ENCODE peak calls at places on chromosome 7, in five cellular contexts. C is HCT116, K is GM12878, B is SK-N-SH, X is HepG2. D is an unnamed sample.

GRCh38 chr7:40964610-40965009 is 738.3 kb downstream of the INHBA start:
- DNase-seq in C (no peak), K (no peak), B (no peak), X (no peak), D (no peak)

GRCh38 chr7:94247970-94248369 is 146.7 kb upstream of the COL1A2 start:
- DNase-seq in C (no peak), K (no peak), B (no peak), X (no peak), D (no peak)

GRCh38 chr7:82051641-82052040 is 281.8 kb upstream of the HGF start:
- DNase-seq in C (no peak), K (no peak), B (peak), X (no peak), D (no peak)

GRCh38 chr7:150727381-150727780 is 9.8 kb upstream of the GIMAP5 start:
- DNase-seq in C (no peak), K (no peak), B (no peak), X (peak), D (no peak)

GRCh38 chr7:75995052-75995471 is 667 bp upstream of the TMEM120A start:
- DNase-seq in C (no peak), K (no peak), B (peak), X (no peak), D (no peak)

GRCh38 chr7:112334366-112334765 is 115.9 kb upstream of the IFRD1 start:
- DNase-seq in C (no peak), K (no peak), B (no peak), X (no peak), D (no peak)

GRCh38 chr7:66810716-66811115 is 70.2 kb downstream of the RABGEF1 start:
- DNase-seq in C (no peak), K (no peak), B (no peak), X (no peak), D (no peak)

GRCh38 chr7:26515462-26515861 is 223.8 kb downstream of the SNX10 start:
- DNase-seq in C (peak), K (no peak), B (peak), X (no peak), D (peak)

GRCh38 chr7:81801532-81801931 is 31.7 kb upstream of the HGF start:
- DNase-seq in C (no peak), K (no peak), B (no peak), X (no peak), D (no peak)

GRCh38 chr7:94055963-94056362 is 51.8 kb upstream of the BET1 start:
- DNase-seq in C (no peak), K (no peak), B (no peak), X (no peak), D (no peak)

GRCh38 chr7:40733578-40733977 is 598.8 kb downstream of the SUGCT start:
- DNase-seq in C (no peak), K (no peak), B (no peak), X (peak), D (no peak)

GRCh38 chr7:34036069-34036920 is 131.0 kb downstream of the BMPER start:
- DNase-seq in C (peak), K (no peak), B (no peak), X (peak), D (peak)

GRCh38 chr7:70693690-70694356 is 438.1 kb upstream of the GALNT17 start:
- DNase-seq in C (no peak), K (no peak), B (peak), X (no peak), D (peak)

GRCh38 chr7:151631968-151632749 is 112.5 kb upstream of the RHEB start:
- DNase-seq in C (no peak), K (peak), B (peak), X (peak), D (peak)

GRCh38 chr7:66921396-66921917 is 432 bp downstream of the TMEM248 start:
- DNase-seq in C (no peak), K (no peak), B (peak), X (no peak), D (peak)

GRCh38 chr7:119482671-119483070 is 790.3 kb upstream of the KCND2 start:
- DNase-seq in C (no peak), K (no peak), B (no peak), X (no peak), D (no peak)

GRCh38 chr7:3844545-3845151 is 543.6 kb downstream of the SDK1 start:
- DNase-seq in C (no peak), K (no peak), B (no peak), X (no peak), D (no peak)

GRCh38 chr7:101170617-101171441 is 5.5 kb upstream of the VGF start:
- DNase-seq in C (no peak), K (no peak), B (no peak), X (no peak), D (no peak)

GRCh38 chr7:156155988-156156733 is 343.9 kb upstream of the SHH start:
- DNase-seq in C (no peak), K (no peak), B (no peak), X (no peak), D (no peak)

GRCh38 chr7:55309040-55309991 is 55.8 kb upstream of the LANCL2 start:
- DNase-seq in C (no peak), K (peak), B (no peak), X (no peak), D (no peak)

GRCh38 chr7:18505870-18506460 is 10.4 kb downstream of the HDAC9 start:
- DNase-seq in C (no peak), K (no peak), B (no peak), X (no peak), D (no peak)

GRCh38 chr7:151755131-151755787 is 121.7 kb downstream of the PRKAG2 start:
- DNase-seq in C (no peak), K (no peak), B (no peak), X (no peak), D (no peak)

GRCh38 chr7:96685353-96685752 is 24.3 kb downstream of the SEM1 start:
- DNase-seq in C (no peak), K (no peak), B (no peak), X (no peak), D (no peak)

GRCh38 chr7:83821866-83822265 is 172.9 kb upstream of the SEMA3E start:
- DNase-seq in C (no peak), K (no peak), B (no peak), X (no peak), D (no peak)

GRCh38 chr7:107697246-107698044 is 36.8 kb downstream of the SLC26A4 start:
- DNase-seq in C (no peak), K (no peak), B (peak), X (no peak), D (no peak)

DNA sequence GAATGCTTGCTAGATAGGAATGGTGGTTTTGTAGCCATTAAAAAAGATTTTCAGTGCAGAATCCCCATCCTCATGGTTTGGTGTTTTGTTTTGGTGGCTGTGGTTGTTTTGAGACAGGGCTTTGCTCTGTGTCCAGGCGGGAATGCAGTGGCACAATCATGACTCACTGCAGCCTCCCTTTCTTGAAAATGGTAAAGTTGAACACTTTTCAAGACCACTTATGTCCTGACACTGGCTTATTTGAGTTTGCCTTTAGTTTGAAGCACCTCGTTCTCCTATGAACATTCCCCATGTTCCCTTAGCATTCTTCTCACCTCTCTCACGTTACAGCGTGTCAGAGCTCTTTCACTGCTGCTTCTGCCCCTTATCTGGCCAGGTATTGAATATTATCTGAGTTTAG is 140.1 kb downstream of the LRRC4 start:
- DNase-seq in C (no peak), K (no peak), B (no peak), X (no peak), D (no peak)
- TF ChIP-seq JUND in C (no peak), K (no peak), B (no peak), X (no peak), D (no peak)

GRCh38 chr7:21251166-21251806 is 176.6 kb upstream of the SP4 start:
- DNase-seq in C (no peak), K (no peak), B (no peak), X (peak), D (peak)
- TF ChIP-seq JUND in C (no peak), K (no peak), B (no peak), X (no peak), D (no peak)

DNA sequence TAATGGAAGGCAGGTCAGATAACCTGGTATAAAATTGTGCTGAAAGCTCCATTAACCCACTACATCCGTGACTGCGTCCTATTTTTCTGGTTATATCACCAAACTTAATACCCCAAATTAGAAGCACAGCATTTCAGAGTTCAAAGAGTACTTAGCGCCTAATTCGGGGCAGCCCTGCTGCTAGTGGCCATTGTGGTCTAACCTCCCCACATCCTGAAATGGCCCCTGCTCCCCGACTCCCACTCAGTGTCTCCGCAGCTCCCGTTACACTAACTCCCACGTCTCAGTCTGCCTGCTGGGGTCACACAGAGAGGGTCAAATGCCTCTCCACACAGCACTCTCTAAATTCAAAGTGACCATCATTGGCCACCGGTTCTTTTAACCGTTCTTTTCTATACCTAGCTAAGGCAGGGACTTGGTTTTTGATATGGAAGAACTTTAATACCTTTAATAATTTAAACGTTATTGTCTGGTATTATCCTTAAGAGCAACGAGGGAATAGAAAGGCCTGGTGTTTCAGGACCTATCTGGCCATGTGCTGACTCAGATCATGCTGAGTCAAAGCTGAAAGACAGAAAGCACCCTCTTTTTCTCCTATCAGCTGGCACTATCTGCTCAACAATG is 117.1 kb downstream of the KMT2E start:
- DNase-seq in C (no peak), K (peak), B (no peak), X (no peak), D (no peak)
- TF ChIP-seq JUND in C (no peak), K (no peak), B (no peak), X (no peak), D (no peak)

DNA sequence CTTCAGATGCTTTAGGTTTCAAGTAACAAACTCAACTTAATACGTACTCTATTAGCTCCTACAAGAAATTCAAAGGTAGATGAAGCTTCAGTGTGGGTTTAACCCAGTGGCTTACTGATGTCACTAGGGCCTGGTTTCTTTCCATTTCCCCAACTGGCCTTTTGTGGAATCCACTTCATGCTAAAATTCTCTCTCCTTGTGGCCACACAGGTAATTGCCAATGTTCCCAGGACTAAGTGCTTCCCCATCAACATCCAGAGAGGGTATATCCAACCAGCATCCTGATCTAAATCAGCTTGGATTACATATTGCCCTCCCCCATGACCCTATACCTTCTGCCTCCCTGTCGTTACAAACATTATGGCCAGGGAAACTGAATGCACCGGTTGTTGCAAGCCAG is 10.7 kb downstream of the FBXL13 start:
- DNase-seq in C (no peak), K (no peak), B (no peak), X (no peak), D (no peak)
- TF ChIP-seq JUND in C (no peak), K (no peak), B (no peak), X (no peak), D (no peak)

DNA sequence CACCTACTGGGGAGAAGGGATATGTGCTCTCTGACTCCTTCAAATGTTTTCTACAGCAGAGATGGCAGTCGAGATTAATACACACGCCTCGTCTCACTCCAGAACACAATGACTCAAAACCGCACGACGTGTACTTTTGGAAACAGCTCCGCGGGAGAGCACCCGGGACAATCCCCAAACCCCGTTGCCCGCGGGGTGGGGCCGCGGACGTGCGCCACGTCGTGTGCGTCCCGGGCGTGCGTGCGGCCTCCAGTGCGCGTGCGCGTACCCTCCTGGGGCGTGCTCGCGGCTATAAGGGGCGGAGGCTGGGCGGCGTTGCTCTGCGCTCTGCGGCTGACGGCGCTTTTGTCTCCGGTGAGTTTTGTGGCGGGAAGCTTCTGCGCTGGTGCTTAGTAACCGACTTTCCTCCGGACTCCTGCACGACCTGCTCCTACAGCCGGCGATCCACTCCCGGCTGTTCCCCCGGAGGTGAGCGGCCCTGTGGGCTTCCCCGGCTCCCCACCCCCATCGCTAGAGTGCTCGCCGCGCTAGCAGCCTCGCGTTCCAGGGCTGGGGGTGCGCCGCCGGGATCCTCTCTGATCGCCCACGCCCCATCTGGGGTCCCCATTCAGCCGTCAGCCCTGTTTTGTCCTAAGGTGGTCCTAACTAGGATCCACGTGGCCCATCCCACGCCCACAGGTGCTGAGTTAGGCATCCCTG is at the start of gene HILPDA:
- DNase-seq in C (peak), K (peak), B (peak), X (peak), D (peak)
- TF ChIP-seq JUND in C (no peak), K (peak), B (peak), X (no peak), D (no peak)

DNA sequence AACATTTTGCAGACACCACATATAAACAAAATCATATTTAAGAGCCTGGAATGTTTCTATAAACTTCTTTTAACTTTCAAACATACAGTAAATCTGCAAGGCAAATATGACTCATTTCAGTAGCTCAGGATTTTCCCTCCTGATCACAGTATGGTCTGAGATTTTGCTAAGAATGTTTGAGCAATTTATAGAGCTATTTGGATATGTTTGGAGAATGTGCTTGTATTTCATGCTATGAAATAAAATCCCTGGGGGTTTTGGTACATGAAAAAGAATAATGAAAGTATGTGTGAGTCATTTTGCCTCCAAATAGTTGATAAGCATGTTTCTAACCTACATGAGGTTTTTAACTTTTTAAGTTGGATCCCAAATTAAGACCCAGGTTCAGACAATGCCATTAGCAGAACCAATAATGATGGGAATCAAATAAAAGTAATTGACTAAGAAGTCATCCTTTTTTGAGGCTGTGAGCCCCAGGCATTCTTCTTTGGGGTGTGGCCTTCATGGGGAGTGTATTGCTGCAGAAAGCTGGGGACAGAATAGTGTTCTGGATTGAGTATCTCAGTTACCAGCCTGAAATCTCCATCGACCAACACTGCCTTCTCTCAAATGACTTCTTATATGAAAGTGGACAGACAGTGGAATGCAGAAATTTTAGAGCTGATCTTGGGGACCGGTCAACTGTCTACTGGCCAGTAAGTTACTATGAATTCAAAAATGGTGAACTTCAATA is 66.1 kb upstream of the AGBL3 start:
- DNase-seq in C (no peak), K (no peak), B (no peak), X (no peak), D (no peak)
- TF ChIP-seq JUND in C (no peak), K (no peak), B (peak), X (no peak), D (no peak)

GRCh38 chr7:2114052-2114451 is 118.7 kb downstream of the MAD1L1 start:
- DNase-seq in C (peak), K (no peak), B (no peak), X (no peak), D (no peak)
- TF ChIP-seq JUND in C (no peak), K (no peak), B (no peak), X (no peak), D (no peak)